ENCODE peak calls at places on chromosome X, in eight cellular contexts. B is endodermal cell; M is right atrium auricular region; V is cardiac fibroblast; H is Caco-2; T is aorta; F is fibroblast of lung; U is CD8-positive, alpha-beta memory T cell. N is an unnamed sample.

GRCh38 chrX:100680756-100681155 is 36.8 kb downstream of the SRPX2 start:
- DNase-seq in B (no peak), M (no peak), V (no peak), H (no peak), T (no peak), F (no peak), U (no peak), N (no peak)

GRCh38 chrX:136780738-136781137 is at the start of gene ARHGEF6:
- DNase-seq in B (no peak), M (no peak), V (peak; percentile 29), H (no peak), T (no peak), F (no peak), U (no peak), N (no peak)

GRCh38 chrX:110384490-110384889 is 25.8 kb downstream of the RTL9 start:
- DNase-seq in B (no peak), M (no peak), V (peak; percentile 69), H (no peak), T (no peak), F (peak; percentile 79), U (no peak), N (no peak)

GRCh38 chrX:54509401-54509800 is 13.4 kb upstream of the FGD1 start:
- DNase-seq in B (no peak), M (no peak), V (no peak), H (no peak), T (no peak), F (peak; percentile 37), U (no peak), N (no peak)

GRCh38 chrX:1685460-1685859 is 70.6 kb downstream of the ASMT start:
- DNase-seq in B (no peak), M (no peak), V (no peak), H (no peak), T (no peak), F (no peak), U (no peak), N (no peak)

GRCh38 chrX:118569676-118570075 is 74.1 kb downstream of the DOCK11 start:
- DNase-seq in B (no peak), M (no peak), V (no peak), H (no peak), T (no peak), F (peak; percentile 62), U (no peak), N (no peak)

GRCh38 chrX:148588649-148589310 is 88.4 kb downstream of the AFF2 start:
- DNase-seq in B (peak; percentile 49), M (no peak), V (peak; percentile 15), H (no peak), T (no peak), F (peak; percentile 30), U (no peak), N (no peak)

GRCh38 chrX:68699960-68700746 is 52.7 kb downstream of the STARD8 start:
- DNase-seq in B (no peak), M (no peak), V (peak; percentile 74), H (no peak), T (no peak), F (peak; percentile 61), U (no peak), N (peak; percentile 50)

GRCh38 chrX:135112743-135113142 is 7.6 kb downstream of the ETDB start:
- DNase-seq in B (no peak), M (no peak), V (no peak), H (no peak), T (no peak), F (no peak), U (no peak), N (no peak)

GRCh38 chrX:13115457-13115856 is 71.0 kb upstream of the FAM9C start:
- DNase-seq in B (no peak), M (no peak), V (no peak), H (no peak), T (no peak), F (no peak), U (no peak), N (peak; percentile 38)

GRCh38 chrX:135543924-135544323 is 23.5 kb downstream of the INTS6L start:
- DNase-seq in B (peak; percentile 58), M (no peak), V (no peak), H (peak; percentile 4), T (no peak), F (no peak), U (no peak), N (no peak)

GRCh38 chrX:39850630-39851152 is 247.1 kb downstream of the BCOR start:
- DNase-seq in B (peak; percentile 78), M (no peak), V (no peak), H (no peak), T (no peak), F (peak; percentile 46), U (no peak), N (no peak)

GRCh38 chrX:137234651-137235402 is 201.0 kb upstream of the GPR101 start:
- DNase-seq in B (no peak), M (no peak), V (no peak), H (no peak), T (no peak), F (no peak), U (no peak), N (no peak)

GRCh38 chrX:41482153-41482850 is 35.2 kb downstream of the NYX start:
- DNase-seq in B (peak; percentile 52), M (no peak), V (peak; percentile 16), H (peak; percentile 86), T (no peak), F (no peak), U (no peak), N (no peak)

GRCh38 chrX:24146283-24146865 is 3.2 kb upstream of the ZFX start:
- DNase-seq in B (no peak), M (no peak), V (peak; percentile 28), H (no peak), T (no peak), F (no peak), U (no peak), N (no peak)

GRCh38 chrX:70196961-70197805 is 19.9 kb downstream of the DGAT2L6 start:
- DNase-seq in B (peak; percentile 86), M (no peak), V (peak; percentile 70), H (peak; percentile 75), T (no peak), F (peak; percentile 34), U (peak; percentile 43), N (peak; percentile 56)

GRCh38 chrX:39772057-39772832 is 325.5 kb downstream of the BCOR start:
- DNase-seq in B (peak; percentile 94), M (no peak), V (no peak), H (no peak), T (peak; percentile 58), F (peak; percentile 77), U (no peak), N (peak; percentile 73)

GRCh38 chrX:73127700-73128241 is 48.5 kb upstream of the PABPC1L2A start:
- DNase-seq in B (peak; percentile 75), M (no peak), V (no peak), H (no peak), T (peak; percentile 53), F (no peak), U (no peak), N (peak; percentile 11)

GRCh38 chrX:111823068-111823467 is 52.9 kb upstream of the TRPC5OS start:
- DNase-seq in B (peak; percentile 94), M (no peak), V (peak; percentile 1), H (peak; percentile 26), T (no peak), F (no peak), U (no peak), N (peak; percentile 20)

GRCh38 chrX:17164936-17165335 is 210.1 kb upstream of the NHS start:
- DNase-seq in B (no peak), M (no peak), V (peak; percentile 1), H (no peak), T (no peak), F (peak; percentile 94), U (no peak), N (no peak)
- H3K4me3 ChIP-seq in B (no peak overlapping the region), M (no peak overlapping the region), V (no peak overlapping the region), H (no peak overlapping the region), T (no peak overlapping the region), F (no peak overlapping the region), U (no peak overlapping the region), N (no peak overlapping the region)

GRCh38 chrX:3250946-3251345 is 95.5 kb downstream of the MXRA5 start:
- DNase-seq in B (no peak), M (no peak), V (no peak), H (no peak), T (no peak), F (peak; percentile 53), U (no peak), N (no peak)
- H3K4me3 ChIP-seq in B (no peak overlapping the region), M (no peak overlapping the region), V (no peak overlapping the region), H (no peak overlapping the region), T (no peak overlapping the region), F (no peak overlapping the region), U (no peak overlapping the region), N (no peak overlapping the region)

DNA sequence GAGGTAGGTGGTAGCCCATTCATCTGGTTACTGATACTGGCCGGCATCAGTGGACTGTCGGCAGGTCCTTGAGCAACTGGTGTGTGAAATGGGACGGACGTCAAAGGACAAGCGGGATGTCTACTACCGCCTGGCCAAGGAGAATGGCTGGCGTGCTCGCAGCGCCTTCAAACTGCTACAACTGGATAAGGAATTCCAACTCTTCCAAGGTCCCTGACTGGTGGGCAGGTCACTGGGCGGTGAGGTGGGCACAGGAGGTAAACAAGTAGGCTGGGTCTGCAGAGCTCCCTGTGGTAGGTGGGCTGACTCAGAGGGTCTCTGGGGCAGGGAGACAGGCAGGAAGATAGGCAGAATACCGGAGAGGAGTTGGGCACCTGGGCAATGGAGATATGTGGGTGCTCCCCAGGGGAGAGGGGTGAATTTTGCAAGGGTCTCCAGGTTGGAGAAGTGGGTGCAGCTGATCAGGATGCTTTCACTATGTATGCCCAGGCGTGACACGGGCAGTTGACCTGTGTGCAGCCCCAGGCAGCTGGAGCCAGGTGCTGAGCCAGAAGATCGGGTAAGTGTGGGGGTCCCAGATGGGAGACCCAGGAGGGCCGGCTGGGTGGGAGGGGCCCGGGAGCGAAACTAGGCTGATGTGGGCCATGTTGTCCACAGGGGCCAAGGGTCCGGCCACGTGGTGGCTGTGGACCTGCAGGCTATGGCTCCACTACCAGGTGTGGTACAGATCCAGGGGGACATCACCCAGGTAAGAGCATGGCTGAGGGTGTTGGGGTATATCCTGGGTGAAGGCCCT is 2.2 kb downstream of the FTSJ1 start:
- DNase-seq in B (no peak), M (no peak), V (no peak), H (no peak), T (no peak), F (no peak), U (no peak), N (no peak)
- H3K4me3 ChIP-seq in B (peak overlapping the region; percentile 92), M (no peak overlapping the region), V (no peak overlapping the region), H (no peak overlapping the region), T (no peak overlapping the region), F (no peak overlapping the region), U (no peak overlapping the region), N (no peak overlapping the region)

GRCh38 chrX:155873203-155873602 is 7.9 kb upstream of the VAMP7 start:
- DNase-seq in B (no peak), M (no peak), V (no peak), H (no peak), T (no peak), F (no peak), U (no peak), N (no peak)

GRCh38 chrX:155871934-155872333 is 9.2 kb upstream of the VAMP7 start:
- DNase-seq in B (no peak), M (no peak), V (no peak), H (no peak), T (no peak), F (no peak), U (no peak), N (no peak)

GRCh38 chrX:155877288-155877687 is 3.9 kb upstream of the VAMP7 start:
- DNase-seq in B (no peak), M (no peak), V (no peak), H (no peak), T (no peak), F (no peak), U (no peak), N (no peak)

GRCh38 chrX:155876704-155877103 is 4.4 kb upstream of the VAMP7 start:
- DNase-seq in B (no peak), M (no peak), V (no peak), H (no peak), T (no peak), F (no peak), U (no peak), N (no peak)

GRCh38 chrX:155874571-155875244 is 6.4 kb upstream of the VAMP7 start:
- DNase-seq in B (no peak), M (no peak), V (peak; percentile 20), H (no peak), T (no peak), F (no peak), U (no peak), N (no peak)
- H3K4me3 ChIP-seq in B (no peak overlapping the region), M (no peak overlapping the region), V (no peak overlapping the region), H (no peak overlapping the region), T (no peak overlapping the region), F (peak overlapping the region; percentile 26), U (no peak overlapping the region), N (no peak overlapping the region)